ENCODE peak calls at places on chromosomes 12 and 14, in five cellular contexts. Q is naive thymus-derived CD8-positive, alpha-beta T cell; I is activated CD8-positive, alpha-beta memory T cell treated with anti-CD3 and anti-CD28 coated beads for 24 hours; A is central memory CD4-positive, alpha-beta T cell; E is CD8-positive, alpha-beta memory T cell. V is an unnamed sample.

GRCh38 chr12:82781288-82782078 is 94.8 kb downstream of the TMTC2 start:
- DNase-seq in Q (no peak), I (no peak), A (no peak), E (no peak), V (no peak)

GRCh38 chr12:124513297-124513867 is 54.0 kb downstream of the NCOR2 start:
- DNase-seq in Q (no peak), I (no peak), A (no peak), E (no peak), V (no peak)

GRCh38 chr12:124654666-124655316 is 87.4 kb upstream of the NCOR2 start:
- DNase-seq in Q (no peak), I (no peak), A (no peak), E (no peak), V (no peak)

GRCh38 chr12:65602579-65603295 is 221.5 kb upstream of the HMGA2 start:
- DNase-seq in Q (no peak), I (peak), A (no peak), E (no peak), V (peak)

GRCh38 chr14:104244221-104245011 is 106.0 kb downstream of the KIF26A start:
- DNase-seq in Q (no peak), I (no peak), A (no peak), E (no peak), V (no peak)

GRCh38 chr14:100376751-100377171 is 53.6 kb downstream of the SLC25A47 start:
- DNase-seq in Q (no peak), I (no peak), A (no peak), E (no peak), V (no peak)

GRCh38 chr14:61113561-61113960 is 132.5 kb downstream of the SLC38A6 start:
- DNase-seq in Q (no peak), I (no peak), A (no peak), E (no peak), V (no peak)

GRCh38 chr14:104753528-104754212 is 723 bp downstream of the SIVA1 start:
- DNase-seq in Q (peak), I (peak), A (no peak), E (no peak), V (no peak)

GRCh38 chr12:130413909-130414308 is 76.2 kb downstream of the PIWIL1 start:
- DNase-seq in Q (no peak), I (no peak), A (no peak), E (no peak), V (no peak)

GRCh38 chr12:112851024-112851777 is 55.6 kb upstream of the OAS1 start:
- DNase-seq in Q (no peak), I (no peak), A (no peak), E (no peak), V (no peak)

GRCh38 chr12:12724421-12725085 is 7.4 kb downstream of the CDKN1B start:
- DNase-seq in Q (peak), I (no peak), A (no peak), E (no peak), V (no peak)

GRCh38 chr12:82981150-82981549 is 294.4 kb downstream of the TMTC2 start:
- DNase-seq in Q (no peak), I (no peak), A (no peak), E (no peak), V (no peak)

GRCh38 chr14:64938972-64939816 is 3.4 kb downstream of the GPX2 start:
- DNase-seq in Q (no peak), I (peak), A (no peak), E (no peak), V (no peak)

GRCh38 chr12:116121453-116121871 is 156.0 kb downstream of the MED13L start:
- DNase-seq in Q (no peak), I (no peak), A (no peak), E (no peak), V (no peak)

GRCh38 chr12:15982471-15982870 is 71.3 kb downstream of the DERA start:
- DNase-seq in Q (no peak), I (no peak), A (no peak), E (no peak), V (no peak)

GRCh38 chr12:26737487-26738030 is 95.4 kb downstream of the ITPR2 start:
- DNase-seq in Q (no peak), I (no peak), A (no peak), E (no peak), V (no peak)

GRCh38 chr12:62862259-62862881 is 72.6 kb downstream of the PPM1H start:
- DNase-seq in Q (no peak), I (no peak), A (no peak), E (no peak), V (no peak)

GRCh38 chr12:76199808-76200207 is 115.3 kb upstream of the NAP1L1 start:
- DNase-seq in Q (no peak), I (no peak), A (no peak), E (no peak), V (no peak)

GRCh38 chr14:67853748-67854147 is 34.2 kb downstream of the RAD51B start:
- DNase-seq in Q (no peak), I (no peak), A (no peak), E (no peak), V (no peak)

GRCh38 chr12:62106547-62107175 is 153.5 kb upstream of the USP15 start:
- DNase-seq in Q (no peak), I (no peak), A (no peak), E (no peak), V (no peak)

GRCh38 chr12:12008931-12009611 is 61.7 kb upstream of the BCL2L14 start:
- DNase-seq in Q (peak), I (peak), A (peak), E (peak), V (peak)

GRCh38 chr14:23518716-23519115 is 32.8 kb downstream of the ZFHX2 start:
- DNase-seq in Q (no peak), I (no peak), A (no peak), E (no peak), V (no peak)

GRCh38 chr12:67593041-67593870 is 55.3 kb upstream of the DYRK2 start:
- DNase-seq in Q (no peak), I (no peak), A (no peak), E (no peak), V (peak)

GRCh38 chr12:51127050-51127729 is 43.8 kb upstream of the CSRNP2 start:
- DNase-seq in Q (no peak), I (no peak), A (no peak), E (no peak), V (no peak)

GRCh38 chr12:131030472-131031328 is 77.0 kb downstream of the ADGRD1 start:
- DNase-seq in Q (no peak), I (no peak), A (no peak), E (no peak), V (no peak)

GRCh38 chr14:102316746-102317563 is 2.6 kb upstream of the ZNF839 start:
- DNase-seq in Q (peak), I (peak), A (peak), E (peak), V (peak)

GRCh38 chr12:70365648-70366518 is at the start of gene KCNMB4:
- DNase-seq in Q (peak), I (peak), A (peak), E (peak), V (peak)

GRCh38 chr12:120367924-120368788 is 808 bp downstream of the MSI1 start:
- DNase-seq in Q (no peak), I (peak), A (no peak), E (no peak), V (no peak)

V was measured in naive thymus-derived CD4-positive, alpha-beta T cell.